ENCODE peak calls at places on chromosome 5, in seven cellular contexts. One of them, this sample, is unnamed.

GRCh38 chr5:7420506-7421280 is 24.8 kb downstream of the ADCY2 start:
- DNase-seq in putamen: no peak
- DNase-seq in A549: no peak
- DNase-seq in NCI-H2081: no peak
- DNase-seq in GM12892: no peak
- DNase-seq in GM06990: no peak
- DNase-seq in T-helper 1 cell: no peak
- DNase-seq in this sample: no peak

GRCh38 chr5:74251106-74252032 is 389.2 kb downstream of the ENC1 start:
- DNase-seq in putamen: no peak
- DNase-seq in A549: no peak
- DNase-seq in NCI-H2081: no peak
- DNase-seq in GM12892: no peak
- DNase-seq in GM06990: no peak
- DNase-seq in T-helper 1 cell: no peak
- DNase-seq in this sample: peak

GRCh38 chr5:43192558-43193170 is 639 bp downstream of the NIM1K start:
- DNase-seq in putamen: peak
- DNase-seq in A549: no peak
- DNase-seq in NCI-H2081: peak
- DNase-seq in GM12892: no peak
- DNase-seq in GM06990: peak
- DNase-seq in T-helper 1 cell: no peak
- DNase-seq in this sample: peak

GRCh38 chr5:97658116-97658900 is 475.3 kb upstream of the RIOK2 start:
- DNase-seq in putamen: no peak
- DNase-seq in A549: no peak
- DNase-seq in NCI-H2081: no peak
- DNase-seq in GM12892: no peak
- DNase-seq in GM06990: no peak
- DNase-seq in T-helper 1 cell: no peak
- DNase-seq in this sample: peak

GRCh38 chr5:123147741-123148140 is 58.7 kb downstream of the PRDM6 start:
- DNase-seq in putamen: no peak
- DNase-seq in A549: no peak
- DNase-seq in NCI-H2081: no peak
- DNase-seq in GM12892: no peak
- DNase-seq in GM06990: no peak
- DNase-seq in T-helper 1 cell: no peak
- DNase-seq in this sample: no peak

GRCh38 chr5:57745029-57745428 is 262.4 kb upstream of the ACTBL2 start:
- DNase-seq in putamen: no peak
- DNase-seq in A549: no peak
- DNase-seq in NCI-H2081: no peak
- DNase-seq in GM12892: no peak
- DNase-seq in GM06990: no peak
- DNase-seq in T-helper 1 cell: no peak
- DNase-seq in this sample: no peak

GRCh38 chr5:171808951-171809350 is 23.3 kb downstream of the SMIM23 start:
- DNase-seq in putamen: no peak
- DNase-seq in A549: no peak
- DNase-seq in NCI-H2081: no peak
- DNase-seq in GM12892: no peak
- DNase-seq in GM06990: no peak
- DNase-seq in T-helper 1 cell: no peak
- DNase-seq in this sample: peak

GRCh38 chr5:179228341-179229121 is 116.7 kb downstream of the ADAMTS2 start:
- DNase-seq in putamen: no peak
- DNase-seq in A549: no peak
- DNase-seq in NCI-H2081: no peak
- DNase-seq in GM12892: no peak
- DNase-seq in GM06990: no peak
- DNase-seq in T-helper 1 cell: no peak
- DNase-seq in this sample: no peak

GRCh38 chr5:37198842-37199241 is 50.3 kb downstream of the CPLANE1 start:
- DNase-seq in putamen: no peak
- DNase-seq in A549: no peak
- DNase-seq in NCI-H2081: no peak
- DNase-seq in GM12892: no peak
- DNase-seq in GM06990: no peak
- DNase-seq in T-helper 1 cell: no peak
- DNase-seq in this sample: peak

GRCh38 chr5:34715711-34716110 is 59.6 kb downstream of the RAI14 start:
- DNase-seq in putamen: no peak
- DNase-seq in A549: no peak
- DNase-seq in NCI-H2081: no peak
- DNase-seq in GM12892: no peak
- DNase-seq in GM06990: no peak
- DNase-seq in T-helper 1 cell: no peak
- DNase-seq in this sample: no peak

GRCh38 chr5:80147119-80147815 is 108.6 kb downstream of the SERINC5 start:
- DNase-seq in putamen: no peak
- DNase-seq in A549: no peak
- DNase-seq in NCI-H2081: no peak
- DNase-seq in GM12892: no peak
- DNase-seq in GM06990: no peak
- DNase-seq in T-helper 1 cell: no peak
- DNase-seq in this sample: no peak

GRCh38 chr5:1889321-1890065 is 6.8 kb upstream of the IRX4 start:
- DNase-seq in putamen: no peak
- DNase-seq in A549: no peak
- DNase-seq in NCI-H2081: no peak
- DNase-seq in GM12892: no peak
- DNase-seq in GM06990: no peak
- DNase-seq in T-helper 1 cell: no peak
- DNase-seq in this sample: no peak

GRCh38 chr5:17105744-17106450 is 111.5 kb upstream of the BASP1 start:
- DNase-seq in putamen: peak
- DNase-seq in A549: no peak
- DNase-seq in NCI-H2081: no peak
- DNase-seq in GM12892: no peak
- DNase-seq in GM06990: no peak
- DNase-seq in T-helper 1 cell: no peak
- DNase-seq in this sample: peak

GRCh38 chr5:57117601-57118000 is 56.3 kb upstream of the GPBP1 start:
- DNase-seq in putamen: no peak
- DNase-seq in A549: no peak
- DNase-seq in NCI-H2081: no peak
- DNase-seq in GM12892: no peak
- DNase-seq in GM06990: no peak
- DNase-seq in T-helper 1 cell: peak
- DNase-seq in this sample: no peak

GRCh38 chr5:168086104-168086610 is 205.3 kb upstream of the WWC1 start:
- DNase-seq in putamen: no peak
- DNase-seq in A549: peak
- DNase-seq in NCI-H2081: peak
- DNase-seq in GM12892: no peak
- DNase-seq in GM06990: no peak
- DNase-seq in T-helper 1 cell: no peak
- DNase-seq in this sample: peak

GRCh38 chr5:54362992-54363630 is 52.7 kb upstream of the ARL15 start:
- DNase-seq in putamen: no peak
- DNase-seq in A549: no peak
- DNase-seq in NCI-H2081: no peak
- DNase-seq in GM12892: no peak
- DNase-seq in GM06990: no peak
- DNase-seq in T-helper 1 cell: no peak
- DNase-seq in this sample: no peak

This sample was measured in adipocyte.